ENCODE peak calls at places on chromosomes 16 and 17, in seven cellular contexts. R, O, A, M, E, K and D are unnamed samples.

GRCh38 chr17:72121164-72122001 is 563 bp downstream of the SOX9 start:
- DNase-seq in K (peak; percentile 55), M (peak; percentile 44), E (peak; percentile 70), A (peak; percentile 51), R (no peak), O (peak; percentile 75), D (peak; percentile 72)

GRCh38 chr16:53754938-53755910 is 51.3 kb downstream of the FTO start:
- DNase-seq in A (no peak), E (peak; percentile 71), K (no peak), O (peak; percentile 64), M (no peak), R (no peak), D (no peak)

GRCh38 chr17:50187741-50188520 is 13.5 kb downstream of the COL1A1 start:
- DNase-seq in E (peak; percentile 61), O (no peak), K (no peak), R (no peak), A (no peak), M (no peak), D (peak; percentile 77)

GRCh38 chr16:2532494-2533141 is 1.4 kb upstream of the CEMP1 start:
- DNase-seq in M (peak; percentile 85), A (no peak), K (no peak), R (peak; percentile 71), O (peak; percentile 78), E (peak; percentile 77), D (peak; percentile 32)

GRCh38 chr16:58025351-58026138 is at the start of gene MMP15:
- DNase-seq in A (peak; percentile 58), R (no peak), M (peak; percentile 88), E (peak; percentile 67), O (peak; percentile 78), K (peak; percentile 80), D (peak; percentile 55)

GRCh38 chr17:48738803-48739526 is 10.4 kb upstream of the HOXB13 start:
- DNase-seq in O (no peak), K (no peak), E (no peak), R (no peak), M (no peak), A (no peak), D (no peak)

GRCh38 chr16:30031477-30031918 is 427 bp upstream of the TLCD3B start:
- DNase-seq in M (no peak), A (no peak), O (no peak), K (no peak), E (no peak), R (no peak), D (no peak)

GRCh38 chr17:80133626-80133970 is 13.3 kb downstream of the EIF4A3 start:
- DNase-seq in M (no peak), A (no peak), E (no peak), O (no peak), K (no peak), R (no peak), D (no peak)

GRCh38 chr16:11094075-11094593 is 149.8 kb downstream of the CLEC16A start:
- DNase-seq in K (no peak), E (peak; percentile 76), A (no peak), M (peak; percentile 73), R (no peak), O (no peak), D (peak; percentile 63)

GRCh38 chr17:2366747-2367494 is 29.6 kb downstream of the SGSM2 start:
- DNase-seq in M (no peak), A (peak; percentile 32), O (no peak), K (peak; percentile 44), E (no peak), R (no peak), D (peak; percentile 15)

GRCh38 chr16:11429823-11430222 is 84.6 kb downstream of the RMI2 start:
- DNase-seq in E (no peak), R (no peak), K (no peak), A (no peak), O (no peak), M (peak; percentile 60), D (no peak)

GRCh38 chr16:72794986-72795385 is 252.9 kb downstream of the ZFHX3 start:
- DNase-seq in R (no peak), A (no peak), M (no peak), K (no peak), E (no peak), O (no peak), D (no peak)

GRCh38 chr16:67734731-67735201 is 15.7 kb upstream of the GFOD2 start:
- DNase-seq in A (no peak), R (no peak), E (no peak), K (no peak), M (no peak), O (no peak), D (no peak)

GRCh38 chr16:81026429-81026828 is 9.2 kb upstream of the ATMIN start:
- DNase-seq in K (no peak), O (no peak), A (no peak), M (no peak), E (no peak), R (no peak), D (no peak)

DNA sequence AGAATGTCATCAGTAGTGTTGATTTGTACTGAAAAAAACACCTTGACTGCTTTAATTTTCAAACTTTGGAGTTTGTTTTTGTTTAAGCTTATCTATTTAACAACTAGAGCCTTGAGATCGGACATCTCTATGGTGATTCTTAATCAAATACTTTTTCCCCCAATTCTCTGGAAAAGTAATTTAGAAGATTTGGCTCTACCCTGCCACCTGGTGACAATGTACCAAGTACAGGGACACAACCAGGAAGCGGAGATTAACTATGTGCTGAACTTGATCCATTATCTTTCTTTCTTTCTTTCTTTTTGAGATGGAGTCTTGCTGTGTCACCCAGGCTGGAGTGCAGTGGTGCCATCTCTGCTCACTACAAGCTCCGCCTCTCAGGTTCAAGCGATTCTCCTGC is 30.8 kb downstream of the USP43 start:
- DNase-seq in R (no peak), O (no peak), A (no peak), E (peak; percentile 45), K (no peak), M (no peak), D (no peak)
- TF ChIP-seq CTCF in R (no peak), O (no peak), A (peak; percentile 59), E (peak; percentile 54), K (no peak), M (no peak), D (peak; percentile 27)

GRCh38 chr17:9821921-9822320 is at the start of gene GSG1L2:
- DNase-seq in A (no peak), K (no peak), M (no peak), E (no peak), O (no peak), R (no peak), D (no peak)

GRCh38 chr17:9824797-9825338 is 856 bp upstream of the GLP2R start:
- DNase-seq in R (no peak), E (no peak), K (no peak), O (no peak), M (no peak), A (no peak), D (no peak)

GRCh38 chr17:9825751-9826150 is at the start of gene GLP2R:
- DNase-seq in M (no peak), R (no peak), K (no peak), A (no peak), E (no peak), O (no peak), D (no peak)

GRCh38 chr17:9828296-9829059 is 2.8 kb downstream of the GLP2R start:
- DNase-seq in O (no peak), R (no peak), K (no peak), M (no peak), E (peak; percentile 34), A (no peak), D (no peak)

DNA sequence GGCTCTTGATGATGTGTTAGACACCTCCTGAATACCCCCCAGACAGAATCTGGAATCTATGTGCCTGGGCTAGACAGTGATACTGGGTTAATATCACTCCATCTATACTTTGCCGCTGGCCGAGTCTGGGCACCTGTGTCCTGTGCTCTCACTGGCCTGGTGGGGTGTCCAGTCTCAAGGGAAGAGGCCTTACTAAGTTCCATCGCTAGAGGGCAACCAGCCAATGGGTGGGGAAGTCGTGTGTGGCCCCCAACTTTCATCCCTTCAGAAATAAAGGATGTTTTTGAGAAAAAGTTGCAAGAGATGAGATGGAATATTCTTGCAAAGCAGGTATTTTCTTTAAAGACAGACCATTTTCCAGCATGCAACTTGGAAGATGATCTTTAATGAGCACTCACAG is 1.6 kb upstream of the GLP2R start:
- DNase-seq in R (no peak), M (no peak), K (no peak), A (no peak), E (no peak), O (no peak), D (no peak)
- TF ChIP-seq CTCF in R (no peak), M (no peak), K (no peak), A (no peak), E (peak; percentile 23), O (no peak), D (no peak)

GRCh38 chr16:31267332-31268032 is 7.7 kb downstream of the ITGAM start:
- DNase-seq in R (no peak), A (no peak), K (no peak), M (no peak), E (no peak), O (no peak), D (no peak)

GRCh38 chr16:31262084-31262483 is 2.3 kb downstream of the ITGAM start:
- DNase-seq in O (no peak), A (no peak), K (no peak), R (no peak), M (no peak), E (no peak), D (no peak)

GRCh38 chr16:31268033-31268365 is 8.2 kb downstream of the ITGAM start:
- DNase-seq in E (no peak), R (no peak), O (no peak), A (no peak), M (no peak), K (no peak), D (no peak)

GRCh38 chr16:31268891-31269290 is 9.1 kb downstream of the ITGAM start:
- DNase-seq in R (no peak), O (no peak), E (no peak), A (no peak), M (no peak), K (no peak), D (no peak)

DNA sequence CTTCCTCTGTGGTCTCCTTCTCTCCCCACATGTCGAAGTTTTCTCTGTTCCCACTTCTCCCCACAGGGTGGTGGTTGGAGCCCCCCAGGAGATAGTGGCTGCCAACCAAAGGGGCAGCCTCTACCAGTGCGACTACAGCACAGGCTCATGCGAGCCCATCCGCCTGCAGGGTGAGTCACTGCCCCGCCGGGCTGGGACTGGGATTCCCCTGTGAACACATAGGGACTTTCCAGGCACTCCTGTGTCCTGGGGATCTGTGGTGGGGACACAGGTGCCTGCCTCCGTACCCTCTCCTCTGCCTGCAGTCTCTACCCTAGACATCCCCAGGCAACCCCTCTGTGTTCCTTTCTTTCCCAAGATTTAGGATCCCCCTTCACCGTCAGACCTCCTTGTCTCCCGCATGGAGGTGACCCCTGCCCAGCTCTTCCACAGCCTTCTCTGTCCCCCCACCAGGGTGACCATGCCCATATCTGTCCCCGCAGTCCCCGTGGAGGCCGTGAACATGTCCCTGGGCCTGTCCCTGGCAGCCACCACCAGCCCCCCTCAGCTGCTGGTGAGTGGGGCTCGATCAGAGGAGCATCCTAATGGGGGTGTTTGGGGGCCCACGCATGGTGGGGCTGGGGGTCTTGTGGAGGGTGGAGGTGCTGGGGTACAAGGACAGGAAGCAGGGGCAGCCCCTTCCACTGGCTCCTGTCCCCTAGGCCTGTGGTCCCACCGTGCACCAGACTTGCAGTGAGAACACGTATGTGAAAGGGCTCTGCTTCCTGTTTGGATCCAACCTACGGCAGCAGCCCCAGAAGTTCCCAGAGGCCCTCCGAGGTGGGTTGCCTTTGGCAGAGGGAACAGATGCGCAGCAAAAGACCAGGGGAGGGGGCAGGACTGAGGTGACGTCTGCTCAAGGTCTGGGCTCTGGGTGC is 5.8 kb downstream of the ITGAM start:
- DNase-seq in R (no peak), K (no peak), O (no peak), A (no peak), E (peak; percentile 46), M (peak; percentile 47), D (no peak)
- TF ChIP-seq CTCF in R (no peak), K (no peak), O (no peak), A (no peak), E (no peak), M (no peak), D (no peak)

GRCh38 chr16:84144859-84145639 is at the start of the genes DNAAF1 and HSDL1:
- DNase-seq in O (peak; percentile 95), K (peak; percentile 99), M (peak; percentile 91), R (peak; percentile 85), E (peak; percentile 84), A (peak; percentile 94), D (peak; percentile 79)
- TF ChIP-seq CTCF in O (no peak), K (no peak), M (no peak), R (no peak), E (no peak), A (no peak), D (no peak)